ENCODE peak calls at places on chromosomes 6 and 20, in six cellular contexts. M is GM23248, E is endothelial cell of umbilical vein, K is uterus, N is thoracic aorta, A is heart right ventricle. D is an unnamed sample. For H3K27me3, the result is how much of the 10 kb centered on the place peaks cover.

GRCh38 chr6:93644611-93645010 is 225.3 kb upstream of the EPHA7 start:
- DNase-seq in K (no peak), E (peak), M (no peak), N (no peak), A (no peak), D (no peak)

GRCh38 chr6:159043236-159043635 is 1.6 kb downstream of the TAGAP start:
- DNase-seq in E (no peak), M (no peak), K (no peak), N (no peak), A (no peak), D (no peak)

GRCh38 chr6:83518946-83519489 is 6.7 kb downstream of the PRSS35 start:
- DNase-seq in E (peak), A (no peak), N (no peak), K (no peak), M (peak), D (no peak)

GRCh38 chr20:49676581-49677291 is 36.9 kb downstream of the B4GALT5 start:
- DNase-seq in M (peak), E (peak), A (no peak), K (no peak), N (no peak), D (no peak)

GRCh38 chr6:15245361-15246216 is at the start of gene JARID2:
- DNase-seq in E (peak), N (peak), K (peak), A (peak), M (peak), D (peak)

GRCh38 chr6:111456208-111456607 is 26.8 kb downstream of the REV3L start:
- DNase-seq in E (peak), K (no peak), N (no peak), A (no peak), M (peak), D (no peak)

GRCh38 chr6:11425876-11426275 is 111.7 kb upstream of the TMEM170B start:
- DNase-seq in E (no peak), A (no peak), N (no peak), K (no peak), M (no peak), D (no peak)

GRCh38 chr6:136335736-136336362 is 46.2 kb upstream of the BCLAF1 start:
- DNase-seq in E (no peak), A (no peak), N (no peak), M (no peak), K (no peak), D (no peak)

GRCh38 chr6:112149719-112150263 is 62.4 kb downstream of the FAM229B start:
- DNase-seq in A (no peak), K (peak), M (peak), E (no peak), N (no peak), D (no peak)

GRCh38 chr6:28478518-28478917 is 35.2 kb upstream of the ZSCAN23 start:
- DNase-seq in E (no peak), K (no peak), M (no peak), A (no peak), N (no peak), D (no peak)

GRCh38 chr6:166507809-166508373 is 78.6 kb downstream of the RAMACL start:
- DNase-seq in E (no peak), A (no peak), K (no peak), M (no peak), N (no peak), D (no peak)

GRCh38 chr6:56850618-56851017 is 104.3 kb upstream of the BEND6 start:
- DNase-seq in M (peak), N (no peak), A (no peak), E (no peak), K (no peak), D (no peak)

GRCh38 chr6:29710281-29710941 is 12.8 kb upstream of the HLA-F start:
- DNase-seq in A (no peak), N (no peak), E (no peak), M (no peak), K (no peak), D (no peak)

GRCh38 chr6:97215157-97215769 is 67.8 kb downstream of the MMS22L start:
- DNase-seq in K (no peak), A (peak), E (peak), N (no peak), M (peak), D (no peak)

GRCh38 chr20:728022-728944 is 40.0 kb downstream of the SLC52A3 start:
- DNase-seq in M (peak), A (peak), K (no peak), N (no peak), E (peak), D (peak)

GRCh38 chr6:19757036-19757435 is 80.1 kb upstream of the ID4 start:
- DNase-seq in A (no peak), K (no peak), E (no peak), M (peak), N (no peak), D (no peak)

GRCh38 chr6:170285482-170285881 is 5.4 kb downstream of the DLL1 start:
- DNase-seq in K (no peak), N (no peak), M (no peak), A (no peak), E (no peak), D (peak)

GRCh38 chr6:20227350-20227749 is 15.1 kb upstream of the MBOAT1 start:
- DNase-seq in M (no peak), A (no peak), E (no peak), K (no peak), N (no peak), D (no peak)

GRCh38 chr20:49713779-49714712 is at the start of gene B4GALT5:
- DNase-seq in K (peak), A (peak), E (peak), M (peak), N (peak), D (peak)

GRCh38 chr20:63421094-63421692 is 51.3 kb downstream of the KCNQ2 start:
- DNase-seq in M (no peak), E (no peak), A (no peak), N (no peak), K (no peak), D (no peak)

GRCh38 chr20:44217342-44218092 is 6.9 kb upstream of the OSER1 start:
- DNase-seq in K (peak), N (peak), E (peak), A (peak), M (peak), D (peak)

GRCh38 chr6:150008588-150008987 is 16.7 kb downstream of the RAET1L start:
- DNase-seq in A (no peak), N (no peak), M (peak), E (no peak), K (no peak), D (no peak)
- H3K27me3 ChIP-seq in A (half or more), N (under half), M (under half), E (under half), K (under half), D (half or more)

GRCh38 chr6:38370653-38371311 is 268.9 kb downstream of the BTBD9 start:
- DNase-seq in E (no peak), N (no peak), M (no peak), A (no peak), K (peak), D (no peak)
- H3K27ac ChIP-seq in E (no peak), N (no peak), M (no peak), A (no peak), K (peak), D (peak)

DNA sequence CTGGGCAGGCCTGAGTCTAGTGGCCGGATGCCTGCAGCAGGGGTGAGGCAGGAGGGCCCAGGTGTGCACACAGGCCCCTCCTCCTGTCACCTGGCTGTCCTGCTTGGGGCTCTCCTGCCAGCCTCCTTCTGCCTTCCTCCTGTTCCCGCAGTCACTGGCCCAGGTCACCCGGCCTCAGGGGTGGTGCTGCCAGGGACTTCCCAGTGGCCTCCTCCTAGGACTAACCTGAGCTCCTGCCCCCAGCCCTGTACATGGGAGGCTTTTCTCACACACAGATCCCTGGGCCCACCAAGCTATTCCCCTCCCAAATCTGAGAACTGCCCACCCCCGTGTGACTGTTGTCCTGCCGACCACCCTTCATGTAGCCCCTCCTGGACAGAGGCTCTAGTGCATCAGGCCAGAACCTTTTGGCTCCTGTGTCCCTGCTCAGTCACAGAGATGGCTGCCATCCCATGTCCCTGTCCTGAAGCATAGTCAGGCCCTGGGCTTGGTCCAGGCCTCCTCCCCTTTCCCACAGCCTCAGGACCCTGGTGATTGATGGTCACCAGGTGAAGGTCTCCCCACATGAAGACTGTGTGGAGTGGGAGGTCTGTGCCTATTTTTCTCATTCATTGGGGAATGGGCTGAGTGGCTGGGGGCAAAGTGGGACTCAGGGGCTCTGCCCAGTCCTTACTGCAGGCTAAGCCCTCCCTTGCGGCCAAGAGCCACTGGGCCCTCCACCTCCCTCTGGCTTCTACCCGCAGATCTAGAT is 1.1 kb upstream of the ULBP1 start:
- DNase-seq in M (no peak), K (no peak), A (no peak), E (no peak), N (no peak), D (no peak)
- H3K4me3 ChIP-seq in M (peak), K (no peak), A (peak), E (no peak), N (peak), D (no peak)

DNA sequence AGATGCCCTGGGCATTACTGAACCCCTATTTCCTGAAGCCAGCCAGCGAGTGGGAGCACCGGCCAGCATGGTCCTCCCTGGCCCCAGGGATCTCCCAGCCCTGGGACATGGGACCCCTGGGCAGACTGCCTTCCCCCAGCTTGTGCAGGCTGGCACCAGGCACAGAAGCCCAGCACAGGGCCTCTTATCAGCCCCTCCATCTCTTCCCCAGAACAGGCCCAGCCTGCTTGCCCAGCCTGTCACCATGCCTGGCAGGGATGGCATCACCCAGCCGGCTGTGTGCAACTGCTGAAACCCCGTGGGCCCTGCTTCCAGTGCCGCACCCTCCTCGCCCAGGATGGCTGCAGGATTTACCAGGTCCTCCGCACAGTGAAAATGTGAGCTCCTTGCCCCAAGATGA is 6.1 kb upstream of the OSBPL2 start:
- DNase-seq in N (no peak), K (no peak), M (no peak), A (no peak), E (no peak), D (no peak)
- H3K27me3 ChIP-seq in N (under half), K (under half), M (under half), A (under half), E (under half), D (under half)

DNA sequence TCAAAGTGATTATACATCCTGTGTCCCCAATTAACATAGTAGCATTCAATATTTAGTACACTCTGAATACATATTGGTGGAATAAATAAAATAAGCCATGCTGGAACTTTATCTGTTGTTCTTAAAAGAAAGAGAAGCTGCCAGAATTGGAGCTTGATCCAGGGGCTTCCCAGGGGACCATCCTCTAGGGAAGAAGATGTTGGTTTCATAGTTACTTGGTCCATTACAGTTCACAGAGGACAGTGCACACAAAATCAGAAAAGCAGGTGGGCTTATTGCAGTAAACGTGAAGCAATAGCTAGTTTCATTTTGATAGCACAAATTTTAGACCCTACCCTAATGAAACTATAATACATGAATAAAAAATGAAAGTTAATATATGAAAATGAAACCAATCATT is 227.2 kb upstream of the MARCKS start:
- DNase-seq in M (no peak), N (no peak), K (no peak), E (no peak), A (peak), D (no peak)
- H3K27ac ChIP-seq in M (peak), N (no peak), K (no peak), E (no peak), A (peak), D (peak)

GRCh38 chr6:108156180-108156937 is 9.5 kb upstream of the NR2E1 start:
- DNase-seq in N (no peak), A (no peak), E (no peak), M (peak), K (no peak), D (no peak)
- H3K4me3 ChIP-seq in N (no peak), A (no peak), E (no peak), M (no peak), K (no peak), D (no peak)

GRCh38 chr20:46130534-46130933 is 12.4 kb downstream of the CD40 start:
- DNase-seq in E (no peak), K (no peak), M (no peak), A (no peak), N (no peak), D (no peak)

GRCh38 chr20:46133886-46134654 is 16.0 kb downstream of the CD40 start:
- DNase-seq in A (no peak), N (no peak), K (no peak), E (no peak), M (no peak), D (no peak)

GRCh38 chr20:46131396-46131795 is 13.3 kb downstream of the CD40 start:
- DNase-seq in E (peak), M (peak), N (no peak), A (no peak), K (no peak), D (no peak)

GRCh38 chr20:46134716-46135115 is 16.6 kb downstream of the CD40 start:
- DNase-seq in N (no peak), M (no peak), E (no peak), A (no peak), K (no peak), D (no peak)

DNA sequence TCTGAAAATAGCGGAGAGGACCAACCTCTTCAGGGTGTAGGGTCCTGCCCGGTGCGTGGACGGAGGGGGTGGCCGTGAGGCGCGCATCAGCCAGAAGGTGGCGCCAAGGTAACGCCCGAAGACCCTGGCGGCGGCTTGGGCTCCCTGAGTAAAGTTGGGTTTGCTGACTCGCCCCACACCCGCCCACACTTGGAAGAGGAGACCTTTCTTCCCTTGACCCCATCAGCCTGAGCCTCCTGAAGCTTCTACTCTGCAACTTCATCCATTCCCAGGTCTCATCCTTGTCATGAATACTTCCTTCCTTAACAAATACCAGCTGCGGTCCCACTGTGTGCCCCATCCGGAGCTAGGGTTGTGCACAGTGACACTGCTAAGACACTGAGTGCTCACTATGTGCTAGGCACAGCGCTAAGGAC is 14.6 kb downstream of the CD40 start:
- DNase-seq in M (peak), K (peak), E (peak), N (no peak), A (peak), D (peak)
- H3K27me3 ChIP-seq in M (under half), K (under half), E (under half), N (under half), A (under half), D (under half)

DNA sequence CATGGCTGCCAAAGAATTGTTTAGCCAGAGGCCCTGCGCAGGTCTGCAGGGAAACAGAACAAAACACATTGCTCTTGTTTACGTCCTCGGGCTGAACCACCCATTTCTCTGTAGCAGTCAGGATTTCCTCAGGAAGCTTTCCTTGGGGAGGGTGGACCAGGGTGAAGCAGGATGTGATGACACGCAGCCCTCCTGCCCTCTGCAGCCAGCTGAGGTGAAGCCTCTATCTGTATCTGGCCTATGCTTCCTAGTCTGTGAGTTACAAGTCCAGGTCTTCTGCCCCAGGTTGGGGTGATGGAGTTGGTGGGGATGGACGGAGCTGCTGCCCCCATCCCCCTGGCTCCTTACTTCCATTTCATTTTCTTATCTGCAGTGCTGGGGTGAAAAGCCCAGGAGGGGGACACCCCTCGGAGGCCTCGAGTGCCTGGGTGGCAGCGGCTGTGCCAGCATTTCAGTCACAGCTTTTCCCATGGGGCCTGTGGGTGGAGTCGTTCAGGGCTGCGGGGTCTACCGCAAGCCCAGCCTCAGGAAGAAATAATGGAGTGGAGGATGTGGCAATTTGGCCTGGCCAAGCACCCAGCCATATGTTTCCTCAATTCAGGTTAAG is 24.9 kb downstream of the SASH1 start:
- DNase-seq in K (peak), A (peak), E (peak), N (no peak), M (peak), D (peak)
- H3K27ac ChIP-seq in K (peak), A (peak), E (peak), N (peak), M (peak), D (peak)

D was measured in psoas muscle.